ENCODE peak calls at places on chromosomes 16 and 17, in four cellular contexts. F is A549; D is effector memory CD4-positive, alpha-beta T cell; L is CD8-positive, alpha-beta memory T cell. W is an unnamed sample. For H3K4me1, the result is how much of the 10 kb centered on the place peaks cover.

GRCh38 chr17:8740486-8740885 is 4.2 kb downstream of the CCDC42 start:
- DNase-seq in L (peak), D (peak), F (no peak), W (no peak)

GRCh38 chr17:7634384-7634783 is 4.4 kb downstream of the SHBG start:
- DNase-seq in L (no peak), F (peak), D (no peak), W (peak)

GRCh38 chr17:12631076-12631475 is 34.6 kb upstream of the MYOCD start:
- DNase-seq in L (no peak), F (no peak), D (no peak), W (no peak)

GRCh38 chr16:56422896-56423441 is 2.4 kb downstream of the AMFR start:
- DNase-seq in F (no peak), D (no peak), L (no peak), W (peak)

GRCh38 chr17:42276609-42277341 is 584 bp upstream of the STAT5B start:
- DNase-seq in F (peak), D (peak), L (peak), W (no peak)

GRCh38 chr17:13067629-13068303 is 49.9 kb upstream of the ELAC2 start:
- DNase-seq in F (no peak), D (no peak), L (no peak), W (no peak)

GRCh38 chr16:89918453-89919347 is at the start of gene MC1R:
- DNase-seq in L (no peak), F (peak), D (no peak), W (peak)

GRCh38 chr16:5615868-5616642 is 518.5 kb upstream of the EEF2KMT start:
- DNase-seq in L (no peak), D (no peak), F (peak), W (peak)

GRCh38 chr16:17578921-17579876 is 108.4 kb upstream of the XYLT1 start:
- DNase-seq in L (peak), D (peak), F (peak), W (no peak)

GRCh38 chr16:55628306-55628968 is 27.4 kb upstream of the SLC6A2 start:
- DNase-seq in L (no peak), F (no peak), D (no peak), W (peak)

GRCh38 chr17:34675143-34675542 is 95.8 kb downstream of the TMEM132E start:
- DNase-seq in L (no peak), F (no peak), D (no peak), W (no peak)

GRCh38 chr17:27891841-27892240 is 1.3 kb downstream of the LYRM9 start:
- DNase-seq in D (no peak), L (no peak), F (no peak), W (no peak)

GRCh38 chr17:27892866-27893769 is at the start of gene LYRM9:
- DNase-seq in D (peak), L (peak), F (peak), W (peak)

GRCh38 chr17:27889711-27890251 is 3.4 kb downstream of the LYRM9 start:
- DNase-seq in D (no peak), L (no peak), F (no peak), W (no peak)

GRCh38 chr17:27893834-27894503 is 804 bp upstream of the LYRM9 start:
- DNase-seq in L (no peak), D (no peak), F (no peak), W (no peak)

DNA sequence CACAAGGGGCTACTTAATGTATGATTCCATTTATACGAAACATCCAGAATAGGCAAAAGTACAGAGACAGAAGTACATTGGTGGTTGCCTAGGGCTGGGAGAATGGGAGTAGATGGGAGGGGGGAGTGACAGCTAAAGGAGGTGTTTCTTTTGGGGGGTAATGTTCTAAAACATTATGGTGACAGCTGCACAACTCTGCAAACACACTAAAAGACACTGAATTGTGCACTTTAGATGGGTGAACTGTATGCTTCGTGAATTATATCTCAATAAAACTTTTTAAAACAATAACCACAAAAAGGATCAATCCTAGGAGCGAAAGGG is 661 bp downstream of the LYRM9 start:
- DNase-seq in F (no peak), L (no peak), D (no peak), W (no peak)
- H3K4me3 ChIP-seq in F (peak), L (peak), D (peak), W (peak)

GRCh38 chr17:68693896-68694295 is 92.7 kb upstream of the FAM20A start:
- DNase-seq in L (no peak), D (no peak), F (no peak), W (no peak)
- H3K4me1 ChIP-seq in L (under half), D (under half), F (under half), W (under half)

DNA sequence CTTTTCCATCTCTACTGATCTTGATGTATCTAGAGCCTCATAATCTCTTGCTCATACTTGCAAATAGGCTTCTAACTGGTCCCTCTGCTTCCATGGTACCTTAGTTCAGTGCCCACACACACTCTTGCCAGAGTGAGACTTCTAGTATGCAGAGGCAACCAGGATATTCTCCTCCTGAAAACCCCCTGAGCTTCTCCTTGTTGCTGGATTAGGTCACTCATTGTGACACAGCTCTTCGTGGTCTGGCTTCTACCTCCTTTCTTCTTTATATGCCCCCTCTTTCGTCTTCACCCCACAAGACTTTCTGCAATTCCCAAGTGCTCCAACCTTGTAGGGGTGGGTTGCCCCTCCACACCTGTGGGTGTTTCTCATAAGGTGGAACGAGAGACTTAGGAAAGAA is 2.5 kb upstream of the FAM20A start:
- DNase-seq in L (no peak), F (no peak), D (no peak), W (no peak)
- H3K4me3 ChIP-seq in L (no peak), F (no peak), D (no peak), W (no peak)

GRCh38 chr17:30324723-30325122 is 9.1 kb downstream of the TMIGD1 start:
- DNase-seq in F (no peak), L (no peak), D (no peak), W (no peak)
- H3K4me1 ChIP-seq in F (under half), L (under half), D (under half), W (under half)

DNA sequence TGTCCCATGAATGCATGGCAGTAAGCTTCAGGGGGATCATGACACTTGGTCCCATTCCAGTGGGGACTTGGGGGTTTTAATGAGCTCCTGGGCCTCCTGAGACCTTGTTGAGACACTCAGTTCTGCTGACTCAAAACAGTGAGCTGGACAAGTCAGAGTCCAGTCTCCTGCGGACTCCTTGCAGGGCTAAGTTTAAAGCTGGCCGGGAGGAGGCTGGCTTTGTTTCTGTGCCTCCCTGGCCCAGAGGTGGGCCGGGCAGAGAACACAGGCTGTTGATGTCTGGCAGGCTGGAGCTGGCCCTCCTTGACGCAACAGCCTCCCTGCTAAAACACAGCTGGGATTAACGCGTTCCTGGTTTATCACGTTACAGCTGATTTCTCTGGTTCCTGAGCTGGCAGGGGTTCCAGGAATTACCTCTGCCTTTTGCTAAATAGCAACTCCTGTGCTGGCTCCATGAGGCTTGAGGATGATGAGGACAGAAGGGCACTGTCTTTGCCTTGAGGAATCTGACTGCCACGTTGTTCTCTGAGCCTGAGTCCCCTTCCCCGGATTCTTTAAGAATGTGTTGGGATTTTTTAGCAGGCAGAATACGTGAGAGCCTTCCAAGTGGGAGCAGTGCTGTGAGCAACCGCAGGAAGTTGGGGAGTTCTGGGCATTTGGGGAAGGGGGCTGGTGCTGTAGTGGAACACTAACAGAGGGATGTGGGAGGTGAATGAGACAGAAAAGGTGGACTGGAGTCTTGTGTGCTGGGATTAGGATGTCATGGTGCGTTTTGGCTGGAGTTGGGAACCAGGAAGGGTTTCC is 2.0 kb downstream of the GPT2 start:
- DNase-seq in L (no peak), F (no peak), D (no peak), W (no peak)
- H3K4me3 ChIP-seq in L (no peak), F (no peak), D (no peak), W (peak)

DNA sequence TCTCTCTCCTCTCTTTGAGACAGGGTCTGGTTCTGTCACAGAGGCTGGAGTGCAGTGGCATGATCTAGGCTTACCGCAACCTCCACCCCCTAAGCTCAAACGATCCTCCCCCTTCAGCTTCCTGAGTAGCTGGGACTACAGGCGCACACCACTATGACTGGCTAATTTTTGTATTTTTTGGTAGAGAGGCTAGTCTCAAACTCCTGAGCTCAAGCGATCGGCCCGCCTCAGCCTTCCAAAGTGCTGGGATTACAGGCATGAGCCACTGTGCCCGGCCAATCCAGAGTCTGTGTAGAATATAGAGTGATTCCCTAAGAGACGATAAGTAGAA is 65.8 kb upstream of the RPH3AL start:
- DNase-seq in F (no peak), L (peak), D (peak), W (no peak)
- H3K4me1 ChIP-seq in F (under half), L (half or more), D (half or more), W (under half)

GRCh38 chr16:78596996-78597422 is 497.6 kb downstream of the WWOX start:
- DNase-seq in F (no peak), L (no peak), D (no peak), W (no peak)
- H3K4me3 ChIP-seq in F (no peak), L (no peak), D (no peak), W (no peak)